ENCODE peak calls at places on chromosomes 1 and 21, in four cellular contexts. L is K562, Q is GM12891, P is H1. Y is an unnamed sample.

GRCh38 chr1:21779613-21780521 is 3.1 kb downstream of the USP48 start:
- DNase-seq in L (no peak), Q (no peak), P (no peak), Y (no peak)

GRCh38 chr1:180505732-180506335 is 3.5 kb upstream of the ACBD6 start:
- DNase-seq in L (no peak), Q (no peak), P (no peak), Y (no peak)

GRCh38 chr1:12016182-12016581 is 3.1 kb upstream of the MIIP start:
- DNase-seq in L (no peak), Q (no peak), P (no peak), Y (no peak)

GRCh38 chr1:94602802-94603625 is 61.5 kb upstream of the F3 start:
- DNase-seq in L (no peak), Q (no peak), P (no peak), Y (no peak)

GRCh38 chr21:31873696-31874599 is 1.1 kb downstream of the HUNK start:
- DNase-seq in L (peak), Q (peak), P (peak), Y (peak)

GRCh38 chr1:232172556-232172955 is 457.4 kb downstream of the SIPA1L2 start:
- DNase-seq in L (no peak), Q (no peak), P (no peak), Y (no peak)

GRCh38 chr1:115138271-115138670 is 49.0 kb upstream of the TSPAN2 start:
- DNase-seq in L (no peak), Q (no peak), P (no peak), Y (no peak)

GRCh38 chr1:27152829-27153548 is 1.9 kb downstream of the SLC9A1 start:
- DNase-seq in L (no peak), Q (no peak), P (no peak), Y (no peak)

GRCh38 chr1:177944673-177945014 is 25.2 kb downstream of the SEC16B start:
- DNase-seq in L (no peak), Q (no peak), P (no peak), Y (no peak)

GRCh38 chr1:201937624-201938212 is 8.6 kb downstream of the LMOD1 start:
- DNase-seq in L (no peak), Q (no peak), P (no peak), Y (no peak)

GRCh38 chr1:241614144-241614543 is 26.0 kb downstream of the CHML start:
- DNase-seq in L (no peak), Q (no peak), P (no peak), Y (no peak)

GRCh38 chr21:42350271-42350885 is 416 bp downstream of the TFF2 start:
- DNase-seq in L (no peak), Q (no peak), P (peak), Y (no peak)

GRCh38 chr1:192575499-192576189 is at the start of gene RGS1:
- DNase-seq in L (no peak), Q (no peak), P (no peak), Y (no peak)

GRCh38 chr1:110548381-110548780 is 29.4 kb upstream of the KCNA10 start:
- DNase-seq in L (peak), Q (no peak), P (peak), Y (no peak)

GRCh38 chr1:94156226-94156625 is 35.3 kb upstream of the ABCA4 start:
- DNase-seq in L (no peak), Q (no peak), P (no peak), Y (no peak)

GRCh38 chr1:9004731-9005708 is 21.2 kb downstream of the SLC2A7 start:
- DNase-seq in L (peak), Q (peak), P (peak), Y (peak)

DNA sequence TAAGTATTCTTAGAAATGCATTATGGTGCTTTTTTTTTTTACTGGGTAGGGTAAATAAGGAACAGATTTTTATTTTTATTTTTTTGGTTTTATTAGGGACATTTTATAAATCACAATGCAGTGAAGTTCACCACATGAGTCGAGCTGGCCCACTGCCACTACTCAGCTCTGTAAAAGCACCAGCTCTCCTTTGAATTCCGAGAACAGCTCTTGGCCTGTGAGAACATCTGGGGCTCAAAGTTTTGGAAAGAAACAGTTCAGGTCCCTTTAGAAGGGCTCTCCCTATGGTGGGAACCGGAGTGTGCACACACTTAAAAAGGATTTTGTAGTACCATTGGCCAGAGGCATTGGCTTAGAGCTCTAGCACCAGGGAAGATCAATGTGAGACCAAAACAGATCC is 287.2 kb upstream of the LYPLAL1 start:
- DNase-seq in L (no peak), Q (no peak), P (no peak), Y (no peak)
- TF ChIP-seq TAF1 in L (no peak), Q (no peak), P (no peak), Y (no peak)

DNA sequence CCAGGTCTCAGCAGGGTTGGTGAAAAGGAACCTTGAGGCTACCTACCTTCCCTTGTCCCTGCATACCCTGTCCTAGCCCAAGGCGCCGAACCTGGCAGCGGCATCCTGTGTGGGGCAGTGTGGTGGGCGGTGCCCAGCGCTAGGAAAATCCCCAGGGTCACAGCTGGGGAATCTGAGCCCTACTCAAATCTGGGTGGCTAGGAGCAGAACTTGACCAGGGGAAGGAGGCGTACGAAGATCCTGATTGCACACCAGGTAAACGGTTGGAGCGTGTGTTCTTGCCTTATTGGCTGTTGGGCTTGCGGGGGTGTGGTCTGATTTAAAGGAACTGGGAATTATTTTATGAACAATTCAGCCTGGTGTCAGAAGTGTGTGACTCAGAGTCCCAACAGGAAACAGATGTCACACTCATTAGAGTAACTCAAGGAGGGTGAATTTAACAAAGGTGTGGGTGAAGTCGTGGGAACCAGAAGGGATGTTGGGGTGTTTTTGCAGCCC is 118.6 kb downstream of the LRIG2 start:
- DNase-seq in L (no peak), Q (no peak), P (no peak), Y (peak)
- TF ChIP-seq POLR2A in L (no peak), Q (no peak), P (no peak), Y (no peak)

GRCh38 chr1:169550294-169550693 is 36.0 kb downstream of the F5 start:
- DNase-seq in L (peak), Q (no peak), P (no peak), Y (peak)

GRCh38 chr1:169546087-169546995 is 39.9 kb downstream of the F5 start:
- DNase-seq in L (peak), Q (no peak), P (no peak), Y (no peak)

GRCh38 chr1:169548312-169548711 is 38.0 kb downstream of the F5 start:
- DNase-seq in L (no peak), Q (no peak), P (no peak), Y (no peak)

DNA sequence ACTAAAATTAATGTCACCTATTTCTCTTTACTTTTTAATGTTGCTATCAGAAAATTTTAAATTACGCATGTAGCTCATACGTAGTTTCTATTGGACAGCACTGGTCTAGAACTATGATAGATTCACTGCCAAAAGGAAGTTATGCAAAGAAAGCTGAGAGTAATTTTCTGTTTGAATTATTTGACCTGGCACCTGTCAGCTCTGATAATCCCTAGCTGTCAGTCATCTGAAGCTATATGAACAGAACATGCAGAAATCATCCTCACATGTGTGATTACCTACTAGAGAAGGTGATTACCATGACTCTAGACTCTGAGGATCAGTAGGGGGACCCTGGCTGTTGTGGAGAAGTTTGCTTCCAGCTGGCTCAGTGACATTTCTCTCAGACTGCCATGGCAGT is 40.8 kb downstream of the F5 start:
- DNase-seq in L (no peak), Q (no peak), P (no peak), Y (no peak)
- TF ChIP-seq POLR2AphosphoS5 in L (no peak), Q (no peak), P (no peak), Y (no peak)

GRCh38 chr1:53073287-53073686 is 11.3 kb downstream of the PODN start:
- DNase-seq in L (no peak), Q (no peak), P (no peak), Y (no peak)

GRCh38 chr1:53075761-53076163 is 13.7 kb downstream of the PODN start:
- DNase-seq in L (no peak), Q (no peak), P (no peak), Y (no peak)

GRCh38 chr1:53074313-53075154 is 12.5 kb downstream of the PODN start:
- DNase-seq in L (no peak), Q (no peak), P (no peak), Y (no peak)

GRCh38 chr1:53075206-53075605 is 13.2 kb downstream of the PODN start:
- DNase-seq in L (no peak), Q (no peak), P (no peak), Y (no peak)

DNA sequence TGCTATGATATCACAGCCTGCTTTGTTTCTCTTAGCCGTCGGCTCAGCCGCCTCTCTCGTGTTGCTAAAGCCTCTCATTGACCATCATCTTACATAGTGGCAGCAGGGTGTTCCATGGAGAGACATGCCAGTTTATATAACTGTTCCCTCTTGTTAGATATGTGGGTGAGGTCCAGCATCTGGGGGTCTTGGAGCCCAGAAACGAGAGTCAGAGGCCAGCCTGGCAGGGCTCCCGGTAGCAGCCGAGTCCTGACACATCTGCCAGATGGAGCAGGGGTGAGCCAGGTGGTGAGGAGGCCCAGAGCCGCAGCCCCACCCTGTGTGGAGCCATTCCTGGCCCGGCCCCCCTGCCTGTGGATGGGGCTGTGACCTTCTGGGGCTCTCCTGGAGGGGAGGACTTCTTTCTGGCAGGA is 11.9 kb downstream of the PODN start:
- DNase-seq in L (no peak), Q (no peak), P (no peak), Y (no peak)
- TF ChIP-seq TAF1 in L (no peak), Q (no peak), P (no peak), Y (no peak)

GRCh38 chr1:233293556-233294446 is 1.7 kb downstream of the PCNX2 start:
- DNase-seq in L (no peak), Q (no peak), P (no peak), Y (no peak)

GRCh38 chr1:233299450-233299849 is 3.9 kb upstream of the PCNX2 start:
- DNase-seq in L (no peak), Q (no peak), P (no peak), Y (no peak)

GRCh38 chr1:233290609-233291008 is 4.9 kb downstream of the PCNX2 start:
- DNase-seq in L (no peak), Q (no peak), P (no peak), Y (no peak)

GRCh38 chr1:233295775-233296322 is 324 bp upstream of the PCNX2 start:
- DNase-seq in L (no peak), Q (no peak), P (no peak), Y (no peak)

GRCh38 chr1:233294991-233295774 is at the start of gene PCNX2:
- DNase-seq in L (no peak), Q (peak), P (peak), Y (peak)
- TF ChIP-seq POLR2A in L (no peak), Q (no peak), P (peak), Y (peak)

GRCh38 chr21:44509539-44509938 is 30.5 kb downstream of the KRTAP10-1 start:
- DNase-seq in L (no peak), Q (no peak), P (no peak), Y (no peak)
- TF ChIP-seq POLR2AphosphoS5 in L (no peak), Q (no peak), P (no peak), Y (no peak)

GRCh38 chr1:226201029-226201593 is 14.6 kb upstream of the ACBD3 start:
- DNase-seq in L (peak), Q (peak), P (no peak), Y (peak)
- TF ChIP-seq TAF1 in L (no peak), Q (no peak), P (no peak), Y (no peak)

GRCh38 chr1:153566414-153567371 is 1.0 kb upstream of the S100A2 start:
- DNase-seq in L (peak), Q (peak), P (peak), Y (no peak)
- TF ChIP-seq POLR2A in L (peak), Q (no peak), P (no peak), Y (no peak)

Y was measured in GM12892.